ENCODE peak calls at places on chromosomes 5 and 9, in nine cellular contexts. F is AG10803; I is Daoy; W is activated CD4-positive, alpha-beta T cell treated with anti-CD3 and anti-CD28 coated beads, Interleukin-2, amount 50 U/mL, for 1 hour; G is AG04449; U is stimulated activated naive CD8-positive, alpha-beta T cell treated with anti-CD3 and anti-CD28 coated beads, Interleukin-15, Interleukin-2, amounts not matched to agents 100 U/mL and 50 U/mL, for 24 hours; D is fibroblast of mammary gland; E is lung microvascular endothelial cell; R is GM23248. N is an unnamed sample.

GRCh38 chr5:140073296-140073695 is 30.2 kb upstream of the NRG2 start:
- DNase-seq in F (peak), I (no peak), W (no peak), G (no peak), U (no peak), D (peak), E (peak), R (peak), N (no peak)

GRCh38 chr9:134875376-134875775 is 5.2 kb upstream of the FCN2 start:
- DNase-seq in F (no peak), I (no peak), W (no peak), G (no peak), U (no peak), D (no peak), E (no peak), R (no peak), N (no peak)

GRCh38 chr5:142323480-142324376 is 1.1 kb downstream of the SPRY4 start:
- DNase-seq in F (peak), I (peak), W (no peak), G (no peak), U (no peak), D (no peak), E (peak), R (peak), N (no peak)

GRCh38 chr5:80399553-80400239 is 8.2 kb upstream of the ZFYVE16 start:
- DNase-seq in F (peak), I (no peak), W (no peak), G (no peak), U (no peak), D (peak), E (no peak), R (peak), N (peak)

GRCh38 chr9:106887066-106887465 is 24.1 kb downstream of the ZNF462 start:
- DNase-seq in F (no peak), I (no peak), W (no peak), G (no peak), U (no peak), D (no peak), E (no peak), R (no peak), N (no peak)

GRCh38 chr5:7983433-7983832 is 114.5 kb downstream of the MTRR start:
- DNase-seq in F (no peak), I (no peak), W (no peak), G (no peak), U (no peak), D (no peak), E (no peak), R (no peak), N (no peak)

GRCh38 chr5:83177803-83178202 is 100.5 kb downstream of the XRCC4 start:
- DNase-seq in F (no peak), I (no peak), W (no peak), G (no peak), U (no peak), D (no peak), E (no peak), R (no peak), N (no peak)

GRCh38 chr9:77304543-77304942 is 127.2 kb downstream of the VPS13A start:
- DNase-seq in F (peak), I (no peak), W (no peak), G (no peak), U (no peak), D (peak), E (no peak), R (peak), N (no peak)

GRCh38 chr5:163434410-163434866 is 3.0 kb upstream of the CCNG1 start:
- DNase-seq in F (no peak), I (peak), W (no peak), G (no peak), U (no peak), D (peak), E (peak), R (no peak), N (no peak)

GRCh38 chr9:132773764-132774339 is 103.6 kb downstream of the GTF3C4 start:
- DNase-seq in F (no peak), I (no peak), W (no peak), G (no peak), U (no peak), D (no peak), E (no peak), R (no peak), N (no peak)

GRCh38 chr5:63500242-63500641 is 462.0 kb downstream of the HTR1A start:
- DNase-seq in F (no peak), I (no peak), W (no peak), G (no peak), U (no peak), D (no peak), E (no peak), R (no peak), N (no peak)

GRCh38 chr9:127977877-127978647 is 2.7 kb downstream of the EEIG1 start:
- DNase-seq in F (peak), I (peak), W (no peak), G (peak), U (no peak), D (peak), E (peak), R (peak), N (peak)

GRCh38 chr9:107784235-107784958 is 294.8 kb upstream of the KLF4 start:
- DNase-seq in F (peak), I (peak), W (no peak), G (peak), U (no peak), D (peak), E (peak), R (peak), N (no peak)

GRCh38 chr5:181223041-181223728 is at the start of gene TRIM41:
- DNase-seq in F (peak), I (peak), W (peak), G (peak), U (peak), D (peak), E (peak), R (peak), N (peak)

GRCh38 chr9:97689401-97689800 is 7.7 kb downstream of the XPA start:
- DNase-seq in F (peak), I (no peak), W (no peak), G (no peak), U (no peak), D (no peak), E (peak), R (no peak), N (no peak)

GRCh38 chr9:128716581-128717254 is 7.2 kb downstream of the ZDHHC12 start:
- DNase-seq in F (no peak), I (no peak), W (no peak), G (no peak), U (no peak), D (no peak), E (no peak), R (no peak), N (no peak)

GRCh38 chr5:23419115-23419514 is 88.3 kb upstream of the PRDM9 start:
- DNase-seq in F (no peak), I (no peak), W (no peak), G (no peak), U (no peak), D (peak), E (no peak), R (no peak), N (no peak)

GRCh38 chr5:9726931-9727330 is 96.8 kb upstream of the TAS2R1 start:
- DNase-seq in F (no peak), I (no peak), W (no peak), G (no peak), U (no peak), D (no peak), E (no peak), R (no peak), N (no peak)

GRCh38 chr5:102818934-102819333 is 63.8 kb downstream of the PAM start:
- DNase-seq in F (no peak), I (no peak), W (no peak), G (no peak), U (no peak), D (no peak), E (no peak), R (no peak), N (no peak)

GRCh38 chr5:80761176-80761575 is 106.4 kb upstream of the DHFR start:
- DNase-seq in F (no peak), I (peak), W (no peak), G (no peak), U (no peak), D (no peak), E (no peak), R (no peak), N (no peak)

GRCh38 chr9:5630038-5630507 is 1.2 kb downstream of the RIC1 start:
- DNase-seq in F (peak), I (peak), W (no peak), G (no peak), U (no peak), D (peak), E (peak), R (peak), N (peak)

GRCh38 chr9:89604463-89605180 is at the start of gene GADD45G:
- DNase-seq in F (peak), I (peak), W (peak), G (no peak), U (peak), D (peak), E (peak), R (peak), N (peak)

GRCh38 chr5:3304346-3304745 is 291.3 kb upstream of the IRX1 start:
- DNase-seq in F (no peak), I (no peak), W (no peak), G (no peak), U (no peak), D (no peak), E (no peak), R (no peak), N (no peak)

N was measured in B cell.